ENCODE peak calls at places on chromosome 2, in seven cellular contexts. One of them, this sample, is unnamed.

GRCh38 chr2:65969161-65969560 is 465.8 kb upstream of the MEIS1 start:
- DNase-seq in GM03348: no peak
- DNase-seq in NCI-H2081: no peak
- DNase-seq in NCI-H1417: no peak
- DNase-seq in T follicular helper cell: no peak
- DNase-seq in Daoy: no peak
- DNase-seq in activated naive CD4-positive, alpha-beta T cell treated with anti-CD3 and anti-CD28 coated beads, Interleukin-2, amount 10 ng/mL, durations not matched to agents 7 days and 5 days: no peak
- DNase-seq in this sample: no peak

GRCh38 chr2:44291281-44292248 is 16.3 kb downstream of the SLC3A1 start:
- DNase-seq in NCI-H2081: peak
- DNase-seq in T follicular helper cell: no peak
- DNase-seq in Daoy: peak
- DNase-seq in NCI-H1417: peak
- DNase-seq in activated naive CD4-positive, alpha-beta T cell treated with anti-CD3 and anti-CD28 coated beads, Interleukin-2, amount 10 ng/mL, durations not matched to agents 7 days and 5 days: no peak
- DNase-seq in GM03348: peak
- DNase-seq in this sample: peak

GRCh38 chr2:8855019-8855418 is 17.6 kb upstream of the KIDINS220 start:
- DNase-seq in GM03348: no peak
- DNase-seq in T follicular helper cell: no peak
- DNase-seq in NCI-H2081: no peak
- DNase-seq in Daoy: no peak
- DNase-seq in NCI-H1417: no peak
- DNase-seq in activated naive CD4-positive, alpha-beta T cell treated with anti-CD3 and anti-CD28 coated beads, Interleukin-2, amount 10 ng/mL, durations not matched to agents 7 days and 5 days: no peak
- DNase-seq in this sample: no peak

GRCh38 chr2:40754912-40755311 is 303.0 kb upstream of the SLC8A1 start:
- DNase-seq in NCI-H2081: no peak
- DNase-seq in activated naive CD4-positive, alpha-beta T cell treated with anti-CD3 and anti-CD28 coated beads, Interleukin-2, amount 10 ng/mL, durations not matched to agents 7 days and 5 days: no peak
- DNase-seq in T follicular helper cell: no peak
- DNase-seq in GM03348: no peak
- DNase-seq in Daoy: no peak
- DNase-seq in NCI-H1417: no peak
- DNase-seq in this sample: no peak

GRCh38 chr2:38635139-38635538 is 30.8 kb upstream of the GALM start:
- DNase-seq in activated naive CD4-positive, alpha-beta T cell treated with anti-CD3 and anti-CD28 coated beads, Interleukin-2, amount 10 ng/mL, durations not matched to agents 7 days and 5 days: no peak
- DNase-seq in Daoy: no peak
- DNase-seq in NCI-H1417: no peak
- DNase-seq in NCI-H2081: no peak
- DNase-seq in GM03348: no peak
- DNase-seq in T follicular helper cell: no peak
- DNase-seq in this sample: no peak

GRCh38 chr2:15259356-15259756 is 301.8 kb downstream of the NBAS start:
- DNase-seq in GM03348: no peak
- DNase-seq in T follicular helper cell: no peak
- DNase-seq in activated naive CD4-positive, alpha-beta T cell treated with anti-CD3 and anti-CD28 coated beads, Interleukin-2, amount 10 ng/mL, durations not matched to agents 7 days and 5 days: no peak
- DNase-seq in Daoy: no peak
- DNase-seq in NCI-H1417: peak
- DNase-seq in NCI-H2081: peak
- DNase-seq in this sample: peak

GRCh38 chr2:42367835-42368234 is 6.8 kb upstream of the COX7A2L start:
- DNase-seq in activated naive CD4-positive, alpha-beta T cell treated with anti-CD3 and anti-CD28 coated beads, Interleukin-2, amount 10 ng/mL, durations not matched to agents 7 days and 5 days: no peak
- DNase-seq in Daoy: no peak
- DNase-seq in NCI-H1417: peak
- DNase-seq in GM03348: peak
- DNase-seq in T follicular helper cell: no peak
- DNase-seq in NCI-H2081: peak
- DNase-seq in this sample: no peak

GRCh38 chr2:241780939-241781569 is 4.4 kb downstream of the GAL3ST2 start:
- DNase-seq in T follicular helper cell: no peak
- DNase-seq in activated naive CD4-positive, alpha-beta T cell treated with anti-CD3 and anti-CD28 coated beads, Interleukin-2, amount 10 ng/mL, durations not matched to agents 7 days and 5 days: no peak
- DNase-seq in GM03348: no peak
- DNase-seq in Daoy: no peak
- DNase-seq in NCI-H1417: no peak
- DNase-seq in NCI-H2081: no peak
- DNase-seq in this sample: no peak

GRCh38 chr2:130877258-130877657 is 40.5 kb downstream of the ARHGEF4 start:
- DNase-seq in NCI-H1417: no peak
- DNase-seq in activated naive CD4-positive, alpha-beta T cell treated with anti-CD3 and anti-CD28 coated beads, Interleukin-2, amount 10 ng/mL, durations not matched to agents 7 days and 5 days: no peak
- DNase-seq in NCI-H2081: no peak
- DNase-seq in T follicular helper cell: no peak
- DNase-seq in GM03348: no peak
- DNase-seq in Daoy: no peak
- DNase-seq in this sample: no peak

GRCh38 chr2:169637620-169638019 is 53.5 kb downstream of the PPIG start:
- DNase-seq in T follicular helper cell: no peak
- DNase-seq in activated naive CD4-positive, alpha-beta T cell treated with anti-CD3 and anti-CD28 coated beads, Interleukin-2, amount 10 ng/mL, durations not matched to agents 7 days and 5 days: no peak
- DNase-seq in GM03348: peak
- DNase-seq in NCI-H1417: no peak
- DNase-seq in Daoy: no peak
- DNase-seq in NCI-H2081: no peak
- DNase-seq in this sample: no peak

GRCh38 chr2:142586693-142587432 is 290.6 kb upstream of the KYNU start:
- DNase-seq in Daoy: no peak
- DNase-seq in NCI-H1417: no peak
- DNase-seq in activated naive CD4-positive, alpha-beta T cell treated with anti-CD3 and anti-CD28 coated beads, Interleukin-2, amount 10 ng/mL, durations not matched to agents 7 days and 5 days: no peak
- DNase-seq in NCI-H2081: no peak
- DNase-seq in T follicular helper cell: no peak
- DNase-seq in GM03348: no peak
- DNase-seq in this sample: no peak

GRCh38 chr2:54695378-54695777 is 28.1 kb upstream of the EML6 start:
- DNase-seq in GM03348: no peak
- DNase-seq in T follicular helper cell: no peak
- DNase-seq in Daoy: no peak
- DNase-seq in NCI-H1417: no peak
- DNase-seq in activated naive CD4-positive, alpha-beta T cell treated with anti-CD3 and anti-CD28 coated beads, Interleukin-2, amount 10 ng/mL, durations not matched to agents 7 days and 5 days: no peak
- DNase-seq in NCI-H2081: no peak
- DNase-seq in this sample: no peak

GRCh38 chr2:241011751-241012510 is 13.5 kb downstream of the SNED1 start:
- DNase-seq in GM03348: no peak
- DNase-seq in activated naive CD4-positive, alpha-beta T cell treated with anti-CD3 and anti-CD28 coated beads, Interleukin-2, amount 10 ng/mL, durations not matched to agents 7 days and 5 days: no peak
- DNase-seq in T follicular helper cell: no peak
- DNase-seq in Daoy: no peak
- DNase-seq in NCI-H2081: no peak
- DNase-seq in NCI-H1417: no peak
- DNase-seq in this sample: no peak

GRCh38 chr2:205245001-205245400 is 437.3 kb upstream of the NRP2 start:
- DNase-seq in NCI-H2081: no peak
- DNase-seq in GM03348: peak
- DNase-seq in Daoy: no peak
- DNase-seq in T follicular helper cell: no peak
- DNase-seq in activated naive CD4-positive, alpha-beta T cell treated with anti-CD3 and anti-CD28 coated beads, Interleukin-2, amount 10 ng/mL, durations not matched to agents 7 days and 5 days: no peak
- DNase-seq in NCI-H1417: no peak
- DNase-seq in this sample: no peak

GRCh38 chr2:67037655-67038054 is 359.5 kb upstream of the ETAA1 start:
- DNase-seq in Daoy: no peak
- DNase-seq in NCI-H2081: peak
- DNase-seq in T follicular helper cell: no peak
- DNase-seq in GM03348: no peak
- DNase-seq in NCI-H1417: peak
- DNase-seq in activated naive CD4-positive, alpha-beta T cell treated with anti-CD3 and anti-CD28 coated beads, Interleukin-2, amount 10 ng/mL, durations not matched to agents 7 days and 5 days: no peak
- DNase-seq in this sample: peak

GRCh38 chr2:111116843-111117665 is 3.7 kb upstream of the BCL2L11 start:
- DNase-seq in NCI-H2081: peak
- DNase-seq in T follicular helper cell: peak
- DNase-seq in NCI-H1417: peak
- DNase-seq in GM03348: peak
- DNase-seq in activated naive CD4-positive, alpha-beta T cell treated with anti-CD3 and anti-CD28 coated beads, Interleukin-2, amount 10 ng/mL, durations not matched to agents 7 days and 5 days: peak
- DNase-seq in Daoy: peak
- DNase-seq in this sample: peak

GRCh38 chr2:199704358-199705238 is 146.4 kb downstream of the FTCDNL1 start:
- DNase-seq in T follicular helper cell: no peak
- DNase-seq in Daoy: peak
- DNase-seq in activated naive CD4-positive, alpha-beta T cell treated with anti-CD3 and anti-CD28 coated beads, Interleukin-2, amount 10 ng/mL, durations not matched to agents 7 days and 5 days: peak
- DNase-seq in NCI-H2081: peak
- DNase-seq in NCI-H1417: peak
- DNase-seq in GM03348: peak
- DNase-seq in this sample: no peak

GRCh38 chr2:28821295-28821958 is 10.8 kb downstream of the SPDYA start:
- DNase-seq in Daoy: peak
- DNase-seq in NCI-H2081: peak
- DNase-seq in activated naive CD4-positive, alpha-beta T cell treated with anti-CD3 and anti-CD28 coated beads, Interleukin-2, amount 10 ng/mL, durations not matched to agents 7 days and 5 days: peak
- DNase-seq in T follicular helper cell: peak
- DNase-seq in GM03348: peak
- DNase-seq in NCI-H1417: peak
- DNase-seq in this sample: peak

GRCh38 chr2:165655653-165656052 is 138.4 kb downstream of the GALNT3 start:
- DNase-seq in T follicular helper cell: no peak
- DNase-seq in GM03348: no peak
- DNase-seq in NCI-H2081: no peak
- DNase-seq in NCI-H1417: no peak
- DNase-seq in activated naive CD4-positive, alpha-beta T cell treated with anti-CD3 and anti-CD28 coated beads, Interleukin-2, amount 10 ng/mL, durations not matched to agents 7 days and 5 days: no peak
- DNase-seq in Daoy: no peak
- DNase-seq in this sample: no peak

GRCh38 chr2:24886640-24887324 is 33.3 kb downstream of the ADCY3 start:
- DNase-seq in activated naive CD4-positive, alpha-beta T cell treated with anti-CD3 and anti-CD28 coated beads, Interleukin-2, amount 10 ng/mL, durations not matched to agents 7 days and 5 days: no peak
- DNase-seq in NCI-H1417: no peak
- DNase-seq in T follicular helper cell: no peak
- DNase-seq in NCI-H2081: no peak
- DNase-seq in Daoy: no peak
- DNase-seq in GM03348: no peak
- DNase-seq in this sample: no peak

GRCh38 chr2:161237397-161238263 is 70.6 kb upstream of the PSMD14 start:
- DNase-seq in T follicular helper cell: peak
- DNase-seq in Daoy: peak
- DNase-seq in activated naive CD4-positive, alpha-beta T cell treated with anti-CD3 and anti-CD28 coated beads, Interleukin-2, amount 10 ng/mL, durations not matched to agents 7 days and 5 days: peak
- DNase-seq in GM03348: peak
- DNase-seq in NCI-H1417: peak
- DNase-seq in NCI-H2081: peak
- DNase-seq in this sample: peak

GRCh38 chr2:189751080-189751658 is 11.4 kb downstream of the OSGEPL1 start:
- DNase-seq in NCI-H1417: peak
- DNase-seq in GM03348: peak
- DNase-seq in activated naive CD4-positive, alpha-beta T cell treated with anti-CD3 and anti-CD28 coated beads, Interleukin-2, amount 10 ng/mL, durations not matched to agents 7 days and 5 days: peak
- DNase-seq in NCI-H2081: peak
- DNase-seq in T follicular helper cell: peak
- DNase-seq in Daoy: peak
- DNase-seq in this sample: peak

GRCh38 chr2:155223781-155224406 is 525.4 kb downstream of the KCNJ3 start:
- DNase-seq in activated naive CD4-positive, alpha-beta T cell treated with anti-CD3 and anti-CD28 coated beads, Interleukin-2, amount 10 ng/mL, durations not matched to agents 7 days and 5 days: no peak
- DNase-seq in Daoy: no peak
- DNase-seq in GM03348: peak
- DNase-seq in NCI-H1417: peak
- DNase-seq in T follicular helper cell: no peak
- DNase-seq in NCI-H2081: peak
- DNase-seq in this sample: peak

GRCh38 chr2:10486601-10487079 is 38.5 kb upstream of the ODC1 start:
- DNase-seq in activated naive CD4-positive, alpha-beta T cell treated with anti-CD3 and anti-CD28 coated beads, Interleukin-2, amount 10 ng/mL, durations not matched to agents 7 days and 5 days: no peak
- DNase-seq in NCI-H2081: peak
- DNase-seq in GM03348: no peak
- DNase-seq in NCI-H1417: peak
- DNase-seq in T follicular helper cell: no peak
- DNase-seq in Daoy: no peak
- DNase-seq in this sample: peak

GRCh38 chr2:170354855-170355649 is 177.1 kb downstream of the MYO3B start:
- DNase-seq in Daoy: no peak
- DNase-seq in NCI-H1417: peak
- DNase-seq in activated naive CD4-positive, alpha-beta T cell treated with anti-CD3 and anti-CD28 coated beads, Interleukin-2, amount 10 ng/mL, durations not matched to agents 7 days and 5 days: peak
- DNase-seq in NCI-H2081: peak
- DNase-seq in GM03348: no peak
- DNase-seq in T follicular helper cell: no peak
- DNase-seq in this sample: peak

GRCh38 chr2:237486819-237487448 is at the start of gene MLPH:
- DNase-seq in Daoy: peak
- DNase-seq in GM03348: peak
- DNase-seq in activated naive CD4-positive, alpha-beta T cell treated with anti-CD3 and anti-CD28 coated beads, Interleukin-2, amount 10 ng/mL, durations not matched to agents 7 days and 5 days: no peak
- DNase-seq in NCI-H2081: no peak
- DNase-seq in T follicular helper cell: no peak
- DNase-seq in NCI-H1417: no peak
- DNase-seq in this sample: peak

GRCh38 chr2:230893338-230893737 is 28.6 kb downstream of the ITM2C start:
- DNase-seq in activated naive CD4-positive, alpha-beta T cell treated with anti-CD3 and anti-CD28 coated beads, Interleukin-2, amount 10 ng/mL, durations not matched to agents 7 days and 5 days: no peak
- DNase-seq in NCI-H2081: no peak
- DNase-seq in GM03348: no peak
- DNase-seq in Daoy: no peak
- DNase-seq in NCI-H1417: no peak
- DNase-seq in T follicular helper cell: no peak
- DNase-seq in this sample: no peak

GRCh38 chr2:60707750-60708371 is 48.2 kb upstream of the PAPOLG start:
- DNase-seq in NCI-H1417: peak
- DNase-seq in T follicular helper cell: no peak
- DNase-seq in activated naive CD4-positive, alpha-beta T cell treated with anti-CD3 and anti-CD28 coated beads, Interleukin-2, amount 10 ng/mL, durations not matched to agents 7 days and 5 days: no peak
- DNase-seq in NCI-H2081: peak
- DNase-seq in GM03348: peak
- DNase-seq in Daoy: peak
- DNase-seq in this sample: peak

GRCh38 chr2:179022685-179023084 is 27.3 kb downstream of the CCDC141 start:
- DNase-seq in T follicular helper cell: no peak
- DNase-seq in NCI-H2081: no peak
- DNase-seq in NCI-H1417: no peak
- DNase-seq in activated naive CD4-positive, alpha-beta T cell treated with anti-CD3 and anti-CD28 coated beads, Interleukin-2, amount 10 ng/mL, durations not matched to agents 7 days and 5 days: no peak
- DNase-seq in Daoy: no peak
- DNase-seq in GM03348: no peak
- DNase-seq in this sample: no peak

GRCh38 chr2:64036343-64036742 is 17.1 kb upstream of the VPS54 start:
- DNase-seq in NCI-H1417: peak
- DNase-seq in NCI-H2081: no peak
- DNase-seq in GM03348: peak
- DNase-seq in activated naive CD4-positive, alpha-beta T cell treated with anti-CD3 and anti-CD28 coated beads, Interleukin-2, amount 10 ng/mL, durations not matched to agents 7 days and 5 days: no peak
- DNase-seq in T follicular helper cell: no peak
- DNase-seq in Daoy: peak
- DNase-seq in this sample: peak

GRCh38 chr2:19070866-19071265 is 287.6 kb downstream of the OSR1 start:
- DNase-seq in T follicular helper cell: no peak
- DNase-seq in activated naive CD4-positive, alpha-beta T cell treated with anti-CD3 and anti-CD28 coated beads, Interleukin-2, amount 10 ng/mL, durations not matched to agents 7 days and 5 days: no peak
- DNase-seq in GM03348: no peak
- DNase-seq in NCI-H2081: no peak
- DNase-seq in NCI-H1417: no peak
- DNase-seq in Daoy: no peak
- DNase-seq in this sample: no peak

GRCh38 chr2:75098856-75099255 is 100.5 kb downstream of the TACR1 start:
- DNase-seq in T follicular helper cell: no peak
- DNase-seq in NCI-H1417: peak
- DNase-seq in NCI-H2081: peak
- DNase-seq in GM03348: peak
- DNase-seq in Daoy: peak
- DNase-seq in activated naive CD4-positive, alpha-beta T cell treated with anti-CD3 and anti-CD28 coated beads, Interleukin-2, amount 10 ng/mL, durations not matched to agents 7 days and 5 days: no peak
- DNase-seq in this sample: peak

GRCh38 chr2:96267159-96267971 is 1.3 kb downstream of the CIAO1 start:
- DNase-seq in GM03348: peak
- DNase-seq in NCI-H1417: peak
- DNase-seq in T follicular helper cell: peak
- DNase-seq in Daoy: peak
- DNase-seq in NCI-H2081: peak
- DNase-seq in activated naive CD4-positive, alpha-beta T cell treated with anti-CD3 and anti-CD28 coated beads, Interleukin-2, amount 10 ng/mL, durations not matched to agents 7 days and 5 days: peak
- DNase-seq in this sample: peak

GRCh38 chr2:26555246-26556133 is 77.6 kb upstream of the OTOF start:
- DNase-seq in Daoy: peak
- DNase-seq in activated naive CD4-positive, alpha-beta T cell treated with anti-CD3 and anti-CD28 coated beads, Interleukin-2, amount 10 ng/mL, durations not matched to agents 7 days and 5 days: no peak
- DNase-seq in NCI-H2081: no peak
- DNase-seq in T follicular helper cell: no peak
- DNase-seq in GM03348: no peak
- DNase-seq in NCI-H1417: peak
- DNase-seq in this sample: peak

This sample was measured in NCI-H146.